ENCODE peak calls at places on chromosomes 12 and 14, in eight cellular contexts. One of them, this sample, is unnamed.

GRCh38 chr14:91279354-91279753 is 34.9 kb upstream of the GPR68 start:
- DNase-seq in T-helper 1 cell: no peak
- DNase-seq in PC-3: no peak
- DNase-seq in activated T-cell treated with anti-CD3 and anti-CD28 coated beads for 24 hours: no peak
- DNase-seq in KBM-7: no peak
- DNase-seq in CMK: no peak
- DNase-seq in frontal cortex: no peak
- DNase-seq in amygdala: no peak
- DNase-seq in this sample: no peak

GRCh38 chr14:32384464-32384863 is 55.4 kb downstream of the AKAP6 start:
- DNase-seq in activated T-cell treated with anti-CD3 and anti-CD28 coated beads for 24 hours: no peak
- DNase-seq in CMK: no peak
- DNase-seq in KBM-7: no peak
- DNase-seq in T-helper 1 cell: no peak
- DNase-seq in frontal cortex: no peak
- DNase-seq in amygdala: no peak
- DNase-seq in PC-3: peak; percentile 65
- DNase-seq in this sample: no peak

GRCh38 chr12:92462527-92462926 is 240.3 kb upstream of the PLEKHG7 start:
- DNase-seq in PC-3: no peak
- DNase-seq in frontal cortex: no peak
- DNase-seq in amygdala: no peak
- DNase-seq in activated T-cell treated with anti-CD3 and anti-CD28 coated beads for 24 hours: no peak
- DNase-seq in T-helper 1 cell: no peak
- DNase-seq in KBM-7: no peak
- DNase-seq in CMK: no peak
- DNase-seq in this sample: no peak

GRCh38 chr14:99248761-99249171 is 23.2 kb downstream of the BCL11B start:
- DNase-seq in frontal cortex: no peak
- DNase-seq in CMK: no peak
- DNase-seq in KBM-7: no peak
- DNase-seq in activated T-cell treated with anti-CD3 and anti-CD28 coated beads for 24 hours: no peak
- DNase-seq in PC-3: no peak
- DNase-seq in T-helper 1 cell: no peak
- DNase-seq in amygdala: no peak
- DNase-seq in this sample: no peak

GRCh38 chr14:104359301-104359968 is 220.1 kb upstream of the C14orf180 start:
- DNase-seq in KBM-7: no peak
- DNase-seq in frontal cortex: no peak
- DNase-seq in amygdala: no peak
- DNase-seq in PC-3: no peak
- DNase-seq in T-helper 1 cell: no peak
- DNase-seq in CMK: no peak
- DNase-seq in activated T-cell treated with anti-CD3 and anti-CD28 coated beads for 24 hours: no peak
- DNase-seq in this sample: peak; percentile 47

GRCh38 chr14:22381751-22382150 is 207.3 kb downstream of the DAD1 start:
- DNase-seq in frontal cortex: no peak
- DNase-seq in T-helper 1 cell: no peak
- DNase-seq in amygdala: no peak
- DNase-seq in PC-3: no peak
- DNase-seq in KBM-7: no peak
- DNase-seq in CMK: no peak
- DNase-seq in activated T-cell treated with anti-CD3 and anti-CD28 coated beads for 24 hours: no peak
- DNase-seq in this sample: no peak

GRCh38 chr14:76131071-76131985 is 20.4 kb upstream of the GPATCH2L start:
- DNase-seq in PC-3: no peak
- DNase-seq in T-helper 1 cell: no peak
- DNase-seq in frontal cortex: no peak
- DNase-seq in activated T-cell treated with anti-CD3 and anti-CD28 coated beads for 24 hours: no peak
- DNase-seq in KBM-7: no peak
- DNase-seq in amygdala: no peak
- DNase-seq in CMK: no peak
- DNase-seq in this sample: peak; percentile 57

GRCh38 chr12:80979821-80980220 is 42.1 kb upstream of the LIN7A start:
- DNase-seq in PC-3: no peak
- DNase-seq in KBM-7: no peak
- DNase-seq in amygdala: no peak
- DNase-seq in frontal cortex: no peak
- DNase-seq in activated T-cell treated with anti-CD3 and anti-CD28 coated beads for 24 hours: no peak
- DNase-seq in T-helper 1 cell: no peak
- DNase-seq in CMK: no peak
- DNase-seq in this sample: no peak

GRCh38 chr14:101064718-101065117 is 161.2 kb upstream of the RTL1 start:
- DNase-seq in frontal cortex: no peak
- DNase-seq in T-helper 1 cell: no peak
- DNase-seq in KBM-7: no peak
- DNase-seq in PC-3: no peak
- DNase-seq in activated T-cell treated with anti-CD3 and anti-CD28 coated beads for 24 hours: no peak
- DNase-seq in CMK: no peak
- DNase-seq in amygdala: no peak
- DNase-seq in this sample: no peak

GRCh38 chr12:46531804-46532203 is 159.2 kb upstream of the SLC38A2 start:
- DNase-seq in activated T-cell treated with anti-CD3 and anti-CD28 coated beads for 24 hours: no peak
- DNase-seq in PC-3: no peak
- DNase-seq in T-helper 1 cell: no peak
- DNase-seq in amygdala: no peak
- DNase-seq in CMK: no peak
- DNase-seq in frontal cortex: no peak
- DNase-seq in KBM-7: no peak
- DNase-seq in this sample: no peak

GRCh38 chr14:53533384-53533975 is 380.4 kb upstream of the DDHD1 start:
- DNase-seq in activated T-cell treated with anti-CD3 and anti-CD28 coated beads for 24 hours: no peak
- DNase-seq in amygdala: no peak
- DNase-seq in frontal cortex: no peak
- DNase-seq in PC-3: no peak
- DNase-seq in T-helper 1 cell: no peak
- DNase-seq in CMK: no peak
- DNase-seq in KBM-7: no peak
- DNase-seq in this sample: no peak

GRCh38 chr12:53102883-53103807 is at the start of gene SOAT2:
- DNase-seq in PC-3: no peak
- DNase-seq in activated T-cell treated with anti-CD3 and anti-CD28 coated beads for 24 hours: peak; percentile 40
- DNase-seq in T-helper 1 cell: peak; percentile 14
- DNase-seq in KBM-7: no peak
- DNase-seq in frontal cortex: no peak
- DNase-seq in CMK: no peak
- DNase-seq in amygdala: no peak
- DNase-seq in this sample: peak; percentile 54

GRCh38 chr14:36514278-36515104 is 5.5 kb downstream of the NKX2-1 start:
- DNase-seq in frontal cortex: no peak
- DNase-seq in T-helper 1 cell: no peak
- DNase-seq in CMK: no peak
- DNase-seq in PC-3: no peak
- DNase-seq in KBM-7: no peak
- DNase-seq in amygdala: no peak
- DNase-seq in activated T-cell treated with anti-CD3 and anti-CD28 coated beads for 24 hours: no peak
- DNase-seq in this sample: no peak

GRCh38 chr12:116916714-116917114 is 6.0 kb downstream of the FBXW8 start:
- DNase-seq in PC-3: peak; percentile 90
- DNase-seq in KBM-7: peak; percentile 64
- DNase-seq in activated T-cell treated with anti-CD3 and anti-CD28 coated beads for 24 hours: no peak
- DNase-seq in frontal cortex: no peak
- DNase-seq in CMK: no peak
- DNase-seq in amygdala: no peak
- DNase-seq in T-helper 1 cell: no peak
- DNase-seq in this sample: peak; percentile 95

GRCh38 chr12:89524201-89525001 is at the start of gene GALNT4:
- DNase-seq in T-helper 1 cell: peak; percentile 62
- DNase-seq in KBM-7: peak; percentile 91
- DNase-seq in activated T-cell treated with anti-CD3 and anti-CD28 coated beads for 24 hours: peak; percentile 70
- DNase-seq in CMK: no peak
- DNase-seq in amygdala: peak; percentile 64
- DNase-seq in frontal cortex: peak; percentile 75
- DNase-seq in PC-3: peak; percentile 90
- DNase-seq in this sample: peak; percentile 98

GRCh38 chr12:32034045-32034444 is 72.6 kb upstream of the BICD1 start:
- DNase-seq in amygdala: no peak
- DNase-seq in PC-3: no peak
- DNase-seq in frontal cortex: no peak
- DNase-seq in T-helper 1 cell: no peak
- DNase-seq in KBM-7: no peak
- DNase-seq in CMK: no peak
- DNase-seq in activated T-cell treated with anti-CD3 and anti-CD28 coated beads for 24 hours: no peak
- DNase-seq in this sample: peak; percentile 87

GRCh38 chr14:94542111-94542810 is 19.0 kb upstream of the SERPINA4 start:
- DNase-seq in activated T-cell treated with anti-CD3 and anti-CD28 coated beads for 24 hours: no peak
- DNase-seq in amygdala: no peak
- DNase-seq in CMK: no peak
- DNase-seq in T-helper 1 cell: no peak
- DNase-seq in KBM-7: no peak
- DNase-seq in PC-3: peak; percentile 27
- DNase-seq in frontal cortex: no peak
- DNase-seq in this sample: peak; percentile 67